ENCODE peak calls at places on chromosomes 13 and 19, in eight cellular contexts. F is endodermal cell, C is breast epithelium, P is transverse colon, D is Caco-2, J is tibial artery, Q is IMR-90, I is PC-3. A is an unnamed sample.

GRCh38 chr19:8095354-8095886 is 42.9 kb downstream of the CCL25 start:
- DNase-seq in F (no peak), D (no peak), C (no peak), J (no peak), Q (no peak), I (no peak), P (no peak), A (no peak)

GRCh38 chr19:43552616-43553015 is 19.6 kb downstream of the ZNF575 start:
- DNase-seq in Q (no peak), D (no peak), C (no peak), J (no peak), F (no peak), P (no peak), I (no peak), A (no peak)

GRCh38 chr19:3046621-3047306 is 15.5 kb downstream of the TLE5 start:
- DNase-seq in I (no peak), C (no peak), P (peak; percentile 39), D (no peak), J (no peak), Q (no peak), F (peak; percentile 91), A (no peak)

GRCh38 chr13:105087941-105088340 is 1447.5 kb downstream of the EFNB2 start:
- DNase-seq in P (no peak), D (no peak), I (no peak), Q (no peak), J (no peak), F (no peak), C (no peak), A (no peak)

GRCh38 chr19:49808762-49809154 is 4.3 kb downstream of the FUZ start:
- DNase-seq in D (peak; percentile 96), F (peak; percentile 99), J (peak; percentile 95), I (peak; percentile 79), Q (peak; percentile 71), P (peak; percentile 95), C (peak; percentile 98), A (peak; percentile 39)

GRCh38 chr19:23665651-23666410 is 21.2 kb downstream of the ZNF675 start:
- DNase-seq in F (no peak), D (no peak), Q (no peak), C (no peak), I (no peak), P (no peak), J (no peak), A (no peak)

GRCh38 chr13:102508411-102508810 is 88.4 kb upstream of the TPP2 start:
- DNase-seq in F (no peak), I (no peak), D (no peak), Q (no peak), J (no peak), P (no peak), C (no peak), A (no peak)

GRCh38 chr13:77537302-77537919 is 1.9 kb downstream of the SCEL start:
- DNase-seq in P (no peak), F (no peak), C (no peak), Q (no peak), J (no peak), D (no peak), I (peak; percentile 83), A (no peak)

GRCh38 chr19:2532252-2533071 is 56.5 kb downstream of the GADD45B start:
- DNase-seq in Q (peak; percentile 76), J (no peak), I (peak; percentile 91), F (no peak), P (no peak), C (no peak), D (no peak), A (no peak)

GRCh38 chr19:41795031-41795461 is 1.3 kb upstream of the CEACAM3 start:
- DNase-seq in D (peak; percentile 68), I (peak; percentile 70), C (no peak), P (peak; percentile 63), J (peak; percentile 51), F (peak; percentile 86), Q (peak; percentile 16), A (peak; percentile 37)

GRCh38 chr19:6402834-6403608 is 10.1 kb upstream of the GTF2F1 start:
- DNase-seq in J (no peak), F (no peak), P (peak; percentile 84), I (no peak), Q (peak; percentile 52), D (peak; percentile 96), C (no peak), A (no peak)

GRCh38 chr19:17336872-17337674 is at the start of gene GTPBP3:
- DNase-seq in C (peak; percentile 97), P (peak; percentile 97), J (peak; percentile 99), Q (peak; percentile 98), I (peak; percentile 99), F (peak; percentile 99), D (peak; percentile 98), A (peak; percentile 99)

GRCh38 chr13:49731766-49732165 is 40.5 kb upstream of the EBPL start:
- DNase-seq in F (no peak), C (no peak), I (peak; percentile 66), P (no peak), Q (peak; percentile 91), D (no peak), J (no peak), A (no peak)

GRCh38 chr19:12464769-12465725 is 19.6 kb downstream of the ZNF709 start:
- DNase-seq in F (no peak), I (no peak), P (no peak), C (no peak), Q (no peak), J (no peak), D (no peak), A (no peak)
- H3K9me3 ChIP-seq in F (peaks cover 83% of the 10 kb centered on the region), I (peaks cover 59% of the 10 kb centered on the region), P (peaks cover 82% of the 10 kb centered on the region), C (peaks cover 74% of the 10 kb centered on the region), Q (peaks cover 58% of the 10 kb centered on the region), J (peaks cover 48% of the 10 kb centered on the region), D (peaks cover 32% of the 10 kb centered on the region), A (peaks cover 61% of the 10 kb centered on the region)

GRCh38 chr19:51793994-51794393 is 963 bp upstream of the FPR3 start:
- DNase-seq in F (no peak), I (no peak), D (no peak), C (no peak), J (no peak), P (no peak), Q (no peak), A (no peak)

GRCh38 chr19:51798958-51799310 is 4.0 kb downstream of the FPR3 start:
- DNase-seq in D (no peak), F (no peak), I (no peak), Q (no peak), C (no peak), P (peak; percentile 11), J (peak; percentile 42), A (no peak)

GRCh38 chr19:51794865-51795490 is at the start of gene FPR3:
- DNase-seq in P (no peak), I (no peak), C (no peak), J (no peak), F (no peak), Q (no peak), D (no peak), A (no peak)

GRCh38 chr19:51798127-51798526 is 3.2 kb downstream of the FPR3 start:
- DNase-seq in C (no peak), I (no peak), F (no peak), D (no peak), J (no peak), Q (no peak), P (no peak), A (no peak)

DNA sequence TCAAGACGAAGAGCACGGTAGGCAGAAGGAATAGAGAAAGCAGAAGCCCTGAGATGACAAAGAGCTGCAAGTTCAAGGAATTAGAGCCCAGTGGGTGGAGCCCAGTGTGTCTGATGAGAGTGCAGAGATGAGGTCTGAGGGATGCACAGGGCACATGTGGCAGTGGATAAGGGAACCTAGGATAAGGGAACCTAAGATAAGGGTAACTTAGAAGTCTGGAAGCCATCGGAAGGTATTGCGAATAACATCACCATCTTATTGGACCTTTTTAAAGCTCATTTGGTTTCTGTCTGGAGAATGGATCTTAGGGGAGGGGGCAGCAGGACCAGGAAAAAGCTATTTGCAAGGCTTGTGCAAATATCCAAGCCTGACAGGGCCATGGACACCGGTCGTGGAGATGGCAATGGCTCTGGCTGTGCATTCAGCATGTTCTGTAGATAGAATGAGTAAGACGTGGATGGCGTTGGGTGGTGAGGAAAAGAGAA is 1.3 kb downstream of the FPR3 start:
- DNase-seq in C (no peak), I (no peak), Q (no peak), P (no peak), J (peak; percentile 58), F (no peak), D (no peak), A (no peak)
- H3K4me3 ChIP-seq in C (peak overlapping the region; percentile 29), I (no peak overlapping the region), Q (no peak overlapping the region), P (no peak overlapping the region), J (peak overlapping the region; percentile 25), F (no peak overlapping the region), D (no peak overlapping the region), A (no peak overlapping the region)

GRCh38 chr13:112078879-112079526 is 12.1 kb downstream of the SOX1 start:
- DNase-seq in P (no peak), Q (no peak), F (peak; percentile 82), C (no peak), I (no peak), D (no peak), J (no peak), A (no peak)

GRCh38 chr13:112078216-112078615 is 11.3 kb downstream of the SOX1 start:
- DNase-seq in C (no peak), F (peak; percentile 67), I (no peak), D (no peak), P (no peak), J (no peak), Q (no peak), A (no peak)

GRCh38 chr13:112083971-112084370 is 17.0 kb downstream of the SOX1 start:
- DNase-seq in P (no peak), J (no peak), Q (no peak), F (no peak), C (no peak), I (no peak), D (no peak), A (no peak)

GRCh38 chr13:112077729-112078128 is 10.8 kb downstream of the SOX1 start:
- DNase-seq in Q (no peak), F (no peak), P (no peak), I (no peak), D (no peak), J (no peak), C (no peak), A (no peak)

DNA sequence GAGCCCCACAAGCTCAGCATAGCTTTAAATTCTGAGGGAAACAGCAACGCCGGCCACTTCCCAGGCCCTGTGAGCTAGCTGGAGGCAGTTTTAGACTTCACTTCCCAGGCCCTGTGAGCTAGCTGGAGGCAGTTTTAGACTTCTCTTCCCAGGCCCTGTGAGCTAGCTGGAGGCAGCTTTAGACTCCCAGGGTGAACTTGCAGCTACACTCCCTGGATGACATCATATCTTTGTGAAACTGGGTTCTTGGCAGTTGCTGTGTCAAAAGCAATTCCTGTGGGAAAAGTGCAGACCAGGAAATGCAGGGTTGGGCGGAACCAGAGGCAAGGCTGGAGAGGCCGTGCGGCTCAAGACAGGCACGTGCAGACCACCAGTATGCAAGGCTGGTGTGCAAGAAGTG is 12.7 kb downstream of the SOX1 start:
- DNase-seq in D (no peak), Q (no peak), C (no peak), F (peak; percentile 60), P (no peak), J (no peak), I (no peak), A (no peak)
- H3K27me3 ChIP-seq in D (peaks cover 2% of the 10 kb centered on the region), Q (peaks cover 11% of the 10 kb centered on the region), C (peaks cover 38% of the 10 kb centered on the region), F (peaks cover 81% of the 10 kb centered on the region), P (peaks cover 64% of the 10 kb centered on the region), J (no peaks in the 10 kb centered on the region), I (peaks cover 15% of the 10 kb centered on the region), A (no peaks in the 10 kb centered on the region)

DNA sequence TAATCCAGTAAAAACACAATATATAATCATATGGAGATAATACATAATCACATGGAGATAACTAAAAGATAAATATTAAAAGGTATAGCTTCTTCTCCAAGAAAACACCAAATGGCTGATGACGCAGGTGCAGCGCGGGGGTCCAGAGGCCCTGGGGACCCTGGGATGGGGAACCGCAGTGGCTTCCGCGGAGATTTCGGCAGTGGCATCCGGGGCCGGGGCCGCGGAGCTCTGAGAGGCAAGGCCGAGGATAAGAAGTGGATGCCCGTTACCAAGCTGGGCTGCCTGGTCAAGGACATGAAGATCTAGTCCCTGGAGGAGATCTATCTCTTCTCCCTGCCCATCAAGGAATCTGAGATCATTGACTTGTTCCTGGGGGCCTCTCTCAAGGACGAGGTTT is 10.5 kb downstream of the ZNF44 start:
- DNase-seq in P (no peak), C (no peak), D (no peak), Q (no peak), J (no peak), I (no peak), F (no peak), A (no peak)
- H3K9me3 ChIP-seq in P (peaks cover 24% of the 10 kb centered on the region), C (peaks cover 5% of the 10 kb centered on the region), D (peaks cover 5% of the 10 kb centered on the region), Q (peaks cover 20% of the 10 kb centered on the region), J (no peaks in the 10 kb centered on the region), I (peaks cover 32% of the 10 kb centered on the region), F (peaks cover 63% of the 10 kb centered on the region), A (peaks cover 69% of the 10 kb centered on the region)

A was measured in MG63.